ENCODE peak calls at places on chromosomes 13 and 19, in ten cellular contexts. K is hepatocyte, B is astrocyte, F is IMR-90, D is left ventricle myocardium inferior, J is colonic mucosa, C is lung, H is tibial artery, Q is psoas muscle, N is stomach. O is an unnamed sample.

GRCh38 chr13:39913928-39914327 is 258.5 kb downstream of the COG6 start:
- DNase-seq in K (no peak), F (no peak), J (no peak), N (no peak), Q (no peak), D (no peak), C (no peak), B (no peak), H (peak; percentile 51), O (no peak)

GRCh38 chr19:609001-609340 is 19.3 kb downstream of the HCN2 start:
- DNase-seq in C (no peak), H (peak; percentile 45), J (no peak), N (peak; percentile 65), B (no peak), Q (peak; percentile 46), K (no peak), F (no peak), D (peak; percentile 65), O (no peak)

GRCh38 chr19:48922548-48923490 is 10.7 kb upstream of the DHDH start:
- DNase-seq in K (no peak), N (no peak), Q (no peak), F (no peak), B (no peak), J (no peak), D (no peak), C (no peak), H (no peak), O (no peak)

GRCh38 chr19:50320051-50320450 is 9.1 kb downstream of the KCNC3 start:
- DNase-seq in J (no peak), Q (no peak), N (no peak), H (no peak), D (no peak), C (no peak), K (no peak), F (no peak), B (no peak), O (no peak)

GRCh38 chr19:5826531-5827341 is 12.8 kb downstream of the FUT6 start:
- DNase-seq in D (peak; percentile 66), Q (peak; percentile 40), F (no peak), H (no peak), N (peak; percentile 78), C (peak; percentile 76), B (no peak), J (peak; percentile 90), K (peak; percentile 78), O (no peak)

GRCh38 chr13:97005631-97006262 is 11.5 kb upstream of the OXGR1 start:
- DNase-seq in N (no peak), J (no peak), D (no peak), C (no peak), B (peak; percentile 61), F (peak; percentile 76), Q (no peak), K (peak; percentile 17), H (no peak), O (no peak)

GRCh38 chr19:19207637-19208582 is 3.8 kb upstream of the NCAN start:
- DNase-seq in D (no peak), N (no peak), K (no peak), J (peak; percentile 40), F (no peak), C (no peak), B (no peak), Q (no peak), H (no peak), O (no peak)

GRCh38 chr13:81726037-81726726 is 1385.3 kb upstream of the SPRY2 start:
- DNase-seq in C (no peak), D (no peak), F (no peak), K (no peak), B (no peak), J (no peak), N (no peak), H (no peak), Q (no peak), O (no peak)

GRCh38 chr13:37869756-37870488 is at the start of gene TRPC4:
- DNase-seq in D (peak; percentile 40), J (peak; percentile 26), B (peak; percentile 63), Q (peak; percentile 19), K (peak; percentile 78), C (no peak), N (peak; percentile 31), H (peak; percentile 30), F (peak; percentile 59), O (peak; percentile 61)

GRCh38 chr19:1027953-1028902 is 1.8 kb downstream of the CNN2 start:
- DNase-seq in N (peak; percentile 80), J (peak; percentile 80), B (peak; percentile 89), K (peak; percentile 93), C (peak; percentile 76), Q (peak; percentile 71), D (peak; percentile 61), F (peak; percentile 95), H (peak; percentile 67), O (peak; percentile 92)

DNA sequence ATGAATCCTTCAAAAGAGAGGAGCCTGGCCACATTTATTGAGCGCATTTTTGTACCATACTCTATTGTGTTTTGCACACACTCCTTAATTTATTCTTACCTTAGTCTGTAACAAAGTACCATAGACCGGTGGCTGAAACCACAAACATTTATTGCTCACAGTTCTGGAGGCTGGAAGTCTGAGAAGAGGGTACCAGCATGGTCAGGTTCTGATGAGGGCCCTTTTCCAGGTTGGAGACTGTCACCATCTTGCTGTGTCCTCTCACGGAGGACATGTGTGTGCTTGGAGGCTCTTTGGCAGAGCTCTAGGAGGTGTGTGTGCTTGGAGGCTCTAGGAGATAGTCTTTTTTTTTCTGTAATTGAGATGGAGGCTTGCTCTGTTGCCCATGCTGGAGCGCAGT is 2.1 kb downstream of the ZNF331 start:
- DNase-seq in Q (no peak), N (no peak), J (no peak), K (no peak), B (no peak), F (no peak), C (no peak), D (no peak), H (no peak), O (no peak)
- H3K27ac ChIP-seq in Q (no peak overlapping the region), N (peak overlapping the region; percentile 91), J (no peak overlapping the region), K (no peak overlapping the region), B (no peak overlapping the region), F (no peak overlapping the region), C (no peak overlapping the region), D (no peak overlapping the region), H (no peak overlapping the region), O (no peak overlapping the region)

GRCh38 chr19:33501957-33502356 is 19.6 kb downstream of the PEPD start:
- DNase-seq in B (no peak), D (no peak), K (no peak), Q (no peak), J (no peak), C (no peak), F (no peak), H (no peak), N (no peak), O (no peak)
- H3K4me3 ChIP-seq in B (no peak overlapping the region), D (no peak overlapping the region), K (no peak overlapping the region), Q (no peak overlapping the region), J (no peak overlapping the region), C (no peak overlapping the region), F (no peak overlapping the region), H (no peak overlapping the region), N (no peak overlapping the region), O (no peak overlapping the region)

DNA sequence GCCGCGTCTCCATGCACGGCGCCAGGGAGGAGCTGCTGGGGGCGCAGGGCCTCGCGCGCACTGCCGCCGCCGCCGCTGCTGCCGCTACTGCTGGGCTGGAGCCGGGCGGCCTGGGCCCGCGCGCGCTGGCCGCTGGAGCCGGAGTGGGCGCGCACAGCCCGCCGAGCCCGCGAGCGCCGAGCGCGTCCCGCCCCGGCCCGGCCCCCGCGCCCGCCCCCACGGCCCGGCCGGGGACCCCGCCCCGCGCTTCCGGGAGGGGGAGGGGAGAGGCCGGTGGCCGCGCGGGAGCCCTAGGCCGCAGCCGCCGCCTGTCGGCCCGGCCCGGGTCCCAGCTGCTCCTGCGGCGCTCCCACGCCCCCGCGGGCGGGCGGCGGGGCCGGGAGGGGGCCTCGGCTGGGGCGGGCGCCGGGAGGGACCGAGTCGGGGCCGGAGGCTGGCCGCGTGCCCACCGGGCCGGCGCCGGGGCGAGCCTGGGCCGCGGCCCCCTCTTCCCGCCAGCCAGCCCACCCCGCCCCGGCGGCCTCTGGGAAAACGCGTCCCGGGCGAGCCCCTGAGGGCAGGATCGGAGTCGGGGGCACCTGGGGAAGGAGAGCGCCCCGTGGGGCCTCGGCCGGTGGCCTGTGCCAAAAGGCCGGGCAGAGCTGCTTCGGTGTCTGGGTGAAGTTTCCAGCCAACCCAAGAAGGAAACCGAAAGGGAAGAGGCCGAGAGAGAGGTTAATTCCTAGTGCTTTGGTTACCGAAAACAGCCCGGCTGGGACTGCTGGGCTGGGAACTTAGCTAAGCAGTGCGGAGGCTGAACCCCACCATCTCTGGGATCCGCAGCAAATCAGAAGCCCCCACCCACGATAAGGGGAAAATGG is at the start of gene STK24:
- DNase-seq in J (peak; percentile 72), B (peak; percentile 64), D (peak; percentile 80), Q (peak; percentile 82), K (peak; percentile 94), H (no peak), F (peak; percentile 74), C (peak; percentile 65), N (peak; percentile 77), O (peak; percentile 69)
- TF ChIP-seq CTCF in J (no peak), B (no peak), D (no peak), Q (no peak), K (no peak), H (no peak), F (peak; percentile 2), C (no peak), N (no peak), O (no peak)

GRCh38 chr19:31317542-31317941 is 31.7 kb downstream of the TSHZ3 start:
- DNase-seq in B (no peak), J (no peak), Q (no peak), F (no peak), D (no peak), K (no peak), C (no peak), H (no peak), N (no peak), O (no peak)

GRCh38 chr19:31316201-31316951 is 32.9 kb downstream of the TSHZ3 start:
- DNase-seq in D (no peak), C (no peak), Q (peak; percentile 50), F (peak; percentile 61), J (no peak), K (no peak), N (no peak), B (peak; percentile 43), H (peak; percentile 54), O (peak; percentile 61)

GRCh38 chr19:31317098-31317497 is 32.1 kb downstream of the TSHZ3 start:
- DNase-seq in J (no peak), B (no peak), K (no peak), D (no peak), H (no peak), Q (no peak), F (no peak), N (no peak), C (no peak), O (no peak)

GRCh38 chr19:31318790-31319189 is 30.4 kb downstream of the TSHZ3 start:
- DNase-seq in N (no peak), Q (no peak), K (no peak), J (no peak), H (no peak), B (no peak), C (no peak), D (no peak), F (no peak), O (no peak)

DNA sequence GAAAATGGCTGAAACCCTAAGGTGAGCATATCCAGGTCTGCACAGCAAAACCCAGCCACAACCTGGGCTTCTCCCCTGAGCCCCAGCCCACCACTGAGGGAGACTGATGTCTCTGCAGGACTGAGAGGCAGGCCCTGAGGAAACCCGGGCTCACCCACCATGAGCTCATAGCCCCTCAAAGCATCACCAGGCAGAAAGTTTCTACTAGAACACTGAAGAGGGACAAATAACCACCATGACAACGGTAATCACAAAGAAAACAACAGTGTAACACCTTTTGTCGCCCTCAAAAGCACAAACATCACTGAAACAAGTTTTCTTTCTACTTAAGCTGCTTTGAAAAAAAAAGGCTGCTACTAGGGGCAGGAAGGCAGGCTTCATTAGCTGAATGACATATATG is 29.8 kb downstream of the TSHZ3 start:
- DNase-seq in H (no peak), Q (no peak), C (no peak), K (no peak), D (no peak), N (no peak), J (no peak), F (no peak), B (no peak), O (no peak)
- H3K27ac ChIP-seq in H (no peak overlapping the region), Q (no peak overlapping the region), C (no peak overlapping the region), K (no peak overlapping the region), D (no peak overlapping the region), N (no peak overlapping the region), J (no peak overlapping the region), F (no peak overlapping the region), B (no peak overlapping the region), O (no peak overlapping the region)

O was measured in ovary.